ENCODE peak calls at places on chromosomes 4 and X, in five cellular contexts. O is SK-N-SH, J is K562, R is IMR-90, T is GM12878. P is an unnamed sample.

GRCh38 chrX:40651620-40652223 is 4.4 kb upstream of the CXorf38 start:
- DNase-seq in O (peak; percentile 48), J (peak; percentile 16), R (peak; percentile 65), T (no peak), P (peak; percentile 69)

GRCh38 chr4:158833602-158834001 is 64.8 kb downstream of the FNIP2 start:
- DNase-seq in O (no peak), J (no peak), R (no peak), T (no peak), P (no peak)

GRCh38 chr4:115687356-115687755 is 573.9 kb upstream of the NDST4 start:
- DNase-seq in O (no peak), J (no peak), R (no peak), T (no peak), P (no peak)

GRCh38 chr4:3315566-3315965 is 22.7 kb downstream of the RGS12 start:
- DNase-seq in O (no peak), J (no peak), R (no peak), T (no peak), P (no peak)

GRCh38 chrX:40809210-40809609 is 73.9 kb upstream of the MED14 start:
- DNase-seq in O (no peak), J (no peak), R (peak; percentile 49), T (no peak), P (peak; percentile 6)

GRCh38 chr4:13966241-13967195 is 339.0 kb upstream of the BOD1L1 start:
- DNase-seq in O (no peak), J (no peak), R (peak; percentile 82), T (no peak), P (no peak)

GRCh38 chrX:716136-716535 is 85.5 kb downstream of the SHOX start:
- DNase-seq in O (no peak), J (no peak), R (no peak), T (no peak), P (no peak)

GRCh38 chr4:125338814-125339213 is 24.1 kb downstream of the FAT4 start:
- DNase-seq in O (no peak), J (no peak), R (no peak), T (no peak), P (no peak)

GRCh38 chrX:27918799-27919198 is 62.5 kb downstream of the DCAF8L1 start:
- DNase-seq in O (no peak), J (no peak), R (peak; percentile 4), T (no peak), P (peak; percentile 10)

GRCh38 chrX:71910526-71911022 is at the start of gene NHSL2:
- DNase-seq in O (no peak), J (no peak), R (peak; percentile 6), T (no peak), P (peak; percentile 25)

GRCh38 chr4:26028793-26029511 is 114.9 kb downstream of the SMIM20 start:
- DNase-seq in O (peak; percentile 82), J (peak; percentile 58), R (peak; percentile 58), T (no peak), P (peak; percentile 10)

GRCh38 chrX:6810796-6811195 is 275.9 kb upstream of the VCX3A start:
- DNase-seq in O (no peak), J (no peak), R (no peak), T (no peak), P (no peak)

GRCh38 chr4:184310881-184311709 is 93.4 kb upstream of the ENPP6 start:
- DNase-seq in O (no peak), J (no peak), R (no peak), T (no peak), P (no peak)

GRCh38 chr4:56863441-56864129 is 42.1 kb upstream of the SPINK2 start:
- DNase-seq in O (no peak), J (no peak), R (peak; percentile 5), T (no peak), P (no peak)

GRCh38 chrX:57137481-57137880 is 284 bp upstream of the SPIN2A start:
- DNase-seq in O (no peak), J (no peak), R (no peak), T (no peak), P (no peak)

GRCh38 chrX:130025256-130025655 is 42.8 kb downstream of the BCORL1 start:
- DNase-seq in O (no peak), J (no peak), R (no peak), T (no peak), P (no peak)

GRCh38 chr4:72536443-72536842 is 32.6 kb downstream of the ADAMTS3 start:
- DNase-seq in O (no peak), J (no peak), R (no peak), T (no peak), P (no peak)

GRCh38 chr4:8727131-8727530 is 134.6 kb downstream of the CPZ start:
- DNase-seq in O (no peak), J (no peak), R (no peak), T (no peak), P (no peak)

GRCh38 chrX:105221374-105221773 is 880 bp upstream of the TEX13A start:
- DNase-seq in O (no peak), J (no peak), R (no peak), T (no peak), P (no peak)

GRCh38 chrX:153627675-153628111 is 19.3 kb upstream of the DUSP9 start:
- DNase-seq in O (peak; percentile 23), J (no peak), R (no peak), T (no peak), P (no peak)

GRCh38 chr4:100314057-100314456 is 123.8 kb upstream of the DDIT4L start:
- DNase-seq in O (no peak), J (no peak), R (no peak), T (no peak), P (no peak)

GRCh38 chr4:121789960-121790829 is 10.9 kb upstream of the EXOSC9 start:
- DNase-seq in O (no peak), J (peak; percentile 39), R (peak; percentile 86), T (no peak), P (no peak)

GRCh38 chr4:121792966-121793365 is 8.2 kb upstream of the EXOSC9 start:
- DNase-seq in O (no peak), J (no peak), R (no peak), T (no peak), P (no peak)

GRCh38 chr4:121791481-121791880 is 9.6 kb upstream of the EXOSC9 start:
- DNase-seq in O (no peak), J (no peak), R (peak; percentile 88), T (no peak), P (no peak)

GRCh38 chr4:121789470-121789869 is 11.7 kb upstream of the EXOSC9 start:
- DNase-seq in O (no peak), J (no peak), R (peak; percentile 41), T (no peak), P (no peak)

DNA sequence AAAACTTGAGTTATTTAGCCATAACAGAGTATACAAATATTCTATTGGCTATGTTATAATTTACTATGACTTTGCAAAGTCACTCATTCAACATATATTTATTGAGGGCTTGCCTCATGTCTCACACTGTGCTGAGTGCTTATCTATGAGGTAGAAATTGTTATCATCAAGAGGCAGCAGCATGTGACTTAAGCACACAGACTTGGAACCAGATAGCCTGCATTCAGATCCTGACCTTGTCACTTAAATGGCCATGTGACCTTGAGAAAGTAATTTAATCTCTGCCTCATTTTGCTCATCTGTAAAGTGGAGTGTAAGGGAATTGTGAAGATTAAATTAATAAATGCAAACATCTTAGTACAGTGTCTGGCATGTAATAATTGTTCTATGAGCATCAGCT is 10.1 kb upstream of the EXOSC9 start:
- DNase-seq in O (no peak), J (peak; percentile 78), R (peak; percentile 40), T (no peak), P (no peak)
- TF ChIP-seq RCOR1 in O (no peak), J (peak; percentile 96), R (no peak), T (no peak), P (no peak)

DNA sequence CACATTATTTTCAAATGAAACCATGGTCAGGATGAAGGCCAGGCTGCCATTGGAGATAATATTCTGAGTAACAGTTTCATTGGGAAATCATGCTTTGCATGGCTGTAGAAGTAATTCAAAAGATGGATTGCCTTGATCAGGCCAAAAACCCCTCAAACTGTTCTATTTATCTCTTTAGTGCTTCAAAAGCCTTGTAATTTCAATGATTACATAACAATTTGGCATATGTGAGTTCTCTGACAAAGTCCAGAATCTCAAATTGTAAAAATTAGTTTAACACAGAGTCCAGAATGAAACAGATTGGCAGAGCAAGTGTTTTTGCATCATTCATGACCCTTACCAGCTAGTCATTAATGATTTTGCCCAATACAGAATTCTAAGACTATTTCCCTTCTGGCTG is 347.2 kb downstream of the SPRY1 start:
- DNase-seq in O (peak; percentile 8), J (no peak), R (no peak), T (no peak), P (no peak)
- TF ChIP-seq RCOR1 in O (peak; percentile 39), J (no peak), R (no peak), T (no peak), P (no peak)

DNA sequence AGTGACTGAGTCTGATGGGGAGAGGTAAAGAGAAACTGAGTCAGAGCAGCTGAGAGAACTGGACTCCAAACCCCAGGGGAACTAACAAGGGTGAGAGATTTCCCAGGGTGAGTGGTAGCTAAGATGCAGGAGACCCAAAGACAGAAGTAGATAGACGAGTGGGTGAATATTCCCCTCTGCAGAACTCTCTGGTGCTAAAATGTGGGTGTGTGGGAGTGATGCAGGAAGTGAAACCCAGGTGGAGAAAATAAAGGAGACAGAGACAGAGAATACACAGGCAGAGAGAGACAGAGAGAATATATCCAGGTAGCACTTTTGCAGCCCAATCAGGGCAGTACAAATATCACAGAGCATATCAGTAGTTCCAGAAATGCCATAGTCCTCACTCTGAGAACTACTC is 212.5 kb upstream of the ZIC3 start:
- DNase-seq in O (no peak), J (no peak), R (no peak), T (no peak), P (no peak)
- TF ChIP-seq RCOR1 in O (no peak), J (no peak), R (no peak), T (no peak), P (no peak)

GRCh38 chr4:138952405-138952804 is 63.2 kb upstream of the NOCT start:
- DNase-seq in O (no peak), J (no peak), R (peak; percentile 23), T (no peak), P (no peak)
- TF ChIP-seq RCOR1 in O (no peak), J (no peak), R (no peak), T (no peak), P (no peak)

DNA sequence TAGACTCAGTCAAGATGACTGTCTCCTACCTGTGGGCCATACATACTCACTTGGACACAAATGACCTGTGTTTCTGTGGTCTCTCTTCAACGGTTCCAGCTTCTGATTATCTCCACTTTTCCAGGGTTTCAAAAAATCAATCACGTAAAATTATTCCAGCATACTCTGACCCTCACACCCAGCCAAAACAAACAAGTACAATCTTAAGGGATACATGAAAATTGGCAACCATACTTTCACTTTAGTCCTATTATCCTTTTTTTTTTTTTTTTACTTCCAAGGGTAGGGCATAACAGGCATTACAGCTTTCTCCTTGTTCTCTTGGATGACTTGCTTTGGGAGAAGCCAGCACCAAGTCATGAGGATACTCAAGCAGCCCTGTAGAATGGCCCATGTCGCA is 225.8 kb upstream of the GALNT7 start:
- DNase-seq in O (no peak), J (no peak), R (no peak), T (no peak), P (no peak)
- TF ChIP-seq RCOR1 in O (no peak), J (no peak), R (no peak), T (no peak), P (no peak)

P was measured in A549.